ENCODE peak calls at places on chromosomes 16 and 17, in seven cellular contexts. H, F, I, U, J, W and G are unnamed samples.

GRCh38 chr16:49428808-49429207 is 55.2 kb downstream of the C16orf78 start:
- DNase-seq in U (no peak), I (no peak), F (no peak), H (no peak), W (no peak), J (no peak), G (no peak)

GRCh38 chr17:43406676-43407645 is 8.2 kb downstream of the ARL4D start:
- DNase-seq in F (no peak), J (no peak), H (no peak), I (peak; percentile 84), U (no peak), W (no peak), G (no peak)

GRCh38 chr16:26195225-26195624 is 503.5 kb downstream of the HS3ST4 start:
- DNase-seq in U (no peak), F (no peak), I (no peak), J (no peak), H (no peak), W (no peak), G (no peak)

GRCh38 chr16:86201746-86202145 is 302.8 kb downstream of the IRF8 start:
- DNase-seq in H (no peak), J (no peak), F (no peak), W (no peak), I (no peak), U (no peak), G (no peak)

GRCh38 chr17:41528959-41529353 is 848 bp upstream of the KRT19 start:
- DNase-seq in F (peak; percentile 79), W (no peak), J (no peak), I (no peak), H (no peak), U (no peak), G (no peak)

GRCh38 chr16:20181386-20181785 is 107.7 kb upstream of the GPR139 start:
- DNase-seq in W (no peak), I (no peak), F (no peak), U (no peak), J (peak; percentile 17), H (no peak), G (no peak)

GRCh38 chr16:50093607-50094570 is 28.1 kb downstream of the HEATR3 start:
- DNase-seq in W (no peak), I (no peak), U (no peak), J (peak; percentile 70), F (peak; percentile 48), H (peak; percentile 29), G (no peak)

GRCh38 chr17:32516450-32516849 is 29.7 kb downstream of the CDK5R1 start:
- DNase-seq in W (no peak), J (peak; percentile 15), I (no peak), H (no peak), U (no peak), F (no peak), G (no peak)

GRCh38 chr16:50065624-50066481 is at the start of gene HEATR3:
- DNase-seq in I (peak; percentile 93), J (peak; percentile 93), H (peak; percentile 96), F (peak; percentile 95), U (peak; percentile 87), W (peak; percentile 87), G (peak; percentile 92)

GRCh38 chr17:45414997-45415881 is 17.4 kb downstream of the ARHGAP27 start:
- DNase-seq in W (no peak), I (no peak), H (no peak), U (peak; percentile 43), J (no peak), F (peak; percentile 69), G (no peak)

GRCh38 chr16:13316008-13316407 is 414.6 kb downstream of the SHISA9 start:
- DNase-seq in F (no peak), W (no peak), J (no peak), U (no peak), I (no peak), H (no peak), G (no peak)

GRCh38 chr16:2270588-2271470 is 2.9 kb upstream of the RNPS1 start:
- DNase-seq in W (no peak), I (no peak), J (no peak), H (no peak), U (no peak), F (no peak), G (no peak)

GRCh38 chr17:29138184-29138955 is 41.8 kb downstream of the MYO18A start:
- DNase-seq in I (no peak), F (no peak), W (peak; percentile 26), J (no peak), U (peak; percentile 57), H (no peak), G (no peak)

GRCh38 chr16:48492131-48492530 is 106.9 kb upstream of the SIAH1 start:
- DNase-seq in U (no peak), W (no peak), J (no peak), I (no peak), F (no peak), H (no peak), G (no peak)

GRCh38 chr17:74677558-74678466 is 34.9 kb downstream of the CD300LF start:
- DNase-seq in H (no peak), W (no peak), U (peak; percentile 24), F (no peak), J (no peak), I (no peak), G (peak; percentile 16)

GRCh38 chr17:4538236-4539002 is 16.8 kb downstream of the MYBBP1A start:
- DNase-seq in H (no peak), W (no peak), J (no peak), F (no peak), U (no peak), I (no peak), G (no peak)

GRCh38 chr17:7988750-7989178 is 13.7 kb upstream of the GUCY2D start:
- DNase-seq in I (peak; percentile 52), F (peak; percentile 82), U (peak; percentile 92), H (peak; percentile 45), W (no peak), J (peak; percentile 66), G (peak; percentile 54)

GRCh38 chr17:8799001-8799850 is at the start of gene MFSD6L:
- DNase-seq in F (peak; percentile 80), I (no peak), J (no peak), H (peak; percentile 89), W (no peak), U (no peak), G (no peak)

GRCh38 chr17:17975441-17975840 is 2.8 kb downstream of the DRC3 start:
- DNase-seq in W (no peak), F (no peak), U (no peak), H (no peak), I (no peak), J (no peak), G (no peak)

GRCh38 chr17:19703776-19704371 is 12.5 kb downstream of the SLC47A2 start:
- DNase-seq in I (no peak), H (no peak), J (peak; percentile 92), U (no peak), F (no peak), W (no peak), G (no peak)

GRCh38 chr17:44820631-44821196 is 9.4 kb downstream of the GJC1 start:
- DNase-seq in I (peak; percentile 77), W (no peak), J (no peak), H (no peak), U (peak; percentile 95), F (no peak), G (no peak)

GRCh38 chr17:69702078-69702477 is 287.6 kb downstream of the MAP2K6 start:
- DNase-seq in J (no peak), I (no peak), W (no peak), F (no peak), H (no peak), U (peak; percentile 59), G (no peak)

GRCh38 chr17:69695646-69696045 is 281.1 kb downstream of the MAP2K6 start:
- DNase-seq in H (no peak), F (no peak), J (peak; percentile 73), W (no peak), U (no peak), I (no peak), G (no peak)

DNA sequence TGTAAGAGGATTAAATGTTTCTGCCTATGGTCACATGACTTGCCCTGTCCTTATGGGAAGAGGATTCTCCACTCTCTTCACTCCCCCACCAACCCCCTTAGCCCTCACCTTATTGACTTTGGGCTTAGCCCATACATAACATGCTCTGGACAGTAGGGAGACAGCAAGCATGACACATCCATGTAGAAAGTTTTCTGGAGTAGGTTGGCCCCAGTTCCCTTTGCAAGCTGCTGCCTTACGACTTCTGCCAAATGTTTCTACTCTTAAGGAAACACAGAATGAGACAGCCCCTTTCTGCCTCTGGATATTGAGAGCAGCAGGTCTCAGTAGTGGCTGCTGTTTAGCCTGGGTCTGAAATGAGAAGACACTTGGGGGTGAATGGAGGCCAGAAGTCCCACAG is 282.1 kb downstream of the MAP2K6 start:
- DNase-seq in J (no peak), W (no peak), F (no peak), U (no peak), H (no peak), I (no peak), G (no peak)
- H3K9me3 ChIP-seq in J (no peaks in the 10 kb centered on the region), W (no peaks in the 10 kb centered on the region), F (no peaks in the 10 kb centered on the region), U (peaks cover 20% of the 10 kb centered on the region), H (no peaks in the 10 kb centered on the region), I (peaks cover 16% of the 10 kb centered on the region), G (no peaks in the 10 kb centered on the region)

GRCh38 chr16:56189990-56190902 is 1.0 kb upstream of the GNAO1 start:
- DNase-seq in F (no peak), U (no peak), W (no peak), J (no peak), I (peak; percentile 41), H (no peak), G (peak; percentile 26)
- H3K27me3 ChIP-seq in F (peaks cover 39% of the 10 kb centered on the region), U (peaks cover 64% of the 10 kb centered on the region), W (peaks cover 14% of the 10 kb centered on the region), J (peaks cover 18% of the 10 kb centered on the region), I (peaks cover 20% of the 10 kb centered on the region), H (no peaks in the 10 kb centered on the region), G (peaks cover 8% of the 10 kb centered on the region)

DNA sequence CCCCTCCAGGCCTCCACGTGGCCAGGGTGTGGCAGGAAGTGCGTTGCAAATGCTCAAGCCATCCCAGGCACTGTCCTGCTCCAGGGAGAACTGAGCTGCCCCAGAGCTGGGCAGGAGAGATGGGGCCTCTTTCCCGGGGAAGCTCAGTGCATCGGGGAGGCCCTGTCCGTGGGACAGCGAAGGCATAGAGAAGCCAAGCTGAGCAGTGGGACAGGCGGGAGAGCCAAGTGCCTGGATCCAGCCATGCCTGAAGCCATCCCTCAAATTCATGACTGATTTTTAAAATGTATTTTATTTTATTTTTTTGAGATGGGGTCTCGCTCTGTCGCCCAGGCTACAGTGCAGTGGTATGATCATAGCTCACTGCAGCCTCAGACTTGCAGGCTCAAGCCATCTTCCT is 25.4 kb upstream of the SSTR5 start:
- DNase-seq in U (no peak), I (no peak), F (no peak), W (no peak), J (no peak), H (no peak), G (peak; percentile 54)
- H3K4me3 ChIP-seq in U (no peak overlapping the region), I (no peak overlapping the region), F (no peak overlapping the region), W (no peak overlapping the region), J (no peak overlapping the region), H (no peak overlapping the region), G (no peak overlapping the region)

DNA sequence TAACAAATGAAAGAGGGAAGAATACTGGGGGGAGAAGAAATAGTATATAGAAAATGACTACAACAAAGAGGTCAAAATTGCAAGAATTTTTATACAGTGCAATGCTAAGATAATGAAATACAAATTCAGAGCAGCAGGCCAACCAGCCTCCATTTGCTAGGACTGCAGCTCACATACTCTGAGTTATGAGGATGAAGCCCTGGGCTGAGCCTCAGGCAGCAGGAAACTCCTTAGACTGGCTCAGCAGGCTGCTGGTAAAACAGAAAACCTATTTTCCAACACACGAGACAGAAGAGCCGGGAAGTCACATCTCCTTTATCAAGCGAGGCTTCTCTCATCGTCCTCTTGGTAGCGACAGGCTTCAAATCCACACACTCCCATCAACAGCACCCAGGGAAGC is 296.5 kb downstream of the SLC39A11 start:
- DNase-seq in H (no peak), J (no peak), W (no peak), I (no peak), F (no peak), U (no peak), G (no peak)
- H3K9me3 ChIP-seq in H (no peaks in the 10 kb centered on the region), J (no peaks in the 10 kb centered on the region), W (peaks cover 7% of the 10 kb centered on the region), I (peaks cover 51% of the 10 kb centered on the region), F (no peaks in the 10 kb centered on the region), U (peaks cover 8% of the 10 kb centered on the region), G (peaks cover 2% of the 10 kb centered on the region)

GRCh38 chr16:58280846-58281301 is 14.0 kb downstream of the PRSS54 start:
- DNase-seq in H (no peak), F (no peak), U (peak; percentile 22), J (no peak), I (no peak), W (no peak), G (peak; percentile 64)
- H3K27me3 ChIP-seq in H (no peaks in the 10 kb centered on the region), F (no peaks in the 10 kb centered on the region), U (no peaks in the 10 kb centered on the region), J (no peaks in the 10 kb centered on the region), I (no peaks in the 10 kb centered on the region), W (no peaks in the 10 kb centered on the region), G (peaks cover 3% of the 10 kb centered on the region)